ENCODE peak calls at places on chromosomes 12 and 14, in six cellular contexts. One of them, this sample, is unnamed.

GRCh38 chr14:101582294-101582693 is 21.0 kb downstream of the DIO3 start:
- DNase-seq in AG10803: no peak
- DNase-seq in IMR-90: no peak
- DNase-seq in AG04450: no peak
- DNase-seq in fibroblast of pulmonary artery: no peak
- DNase-seq in lower leg skin: no peak
- DNase-seq in this sample: no peak

GRCh38 chr14:38391334-38391733 is 135.4 kb upstream of the CLEC14A start:
- DNase-seq in AG10803: peak; percentile 39
- DNase-seq in IMR-90: peak; percentile 59
- DNase-seq in AG04450: no peak
- DNase-seq in fibroblast of pulmonary artery: peak; percentile 76
- DNase-seq in lower leg skin: no peak
- DNase-seq in this sample: peak; percentile 56

GRCh38 chr14:72519543-72519942 is 374.4 kb downstream of the DPF3 start:
- DNase-seq in AG10803: no peak
- DNase-seq in IMR-90: no peak
- DNase-seq in AG04450: no peak
- DNase-seq in fibroblast of pulmonary artery: no peak
- DNase-seq in lower leg skin: no peak
- DNase-seq in this sample: no peak

GRCh38 chr12:7642876-7643309 is 22.8 kb downstream of the APOBEC1 start:
- DNase-seq in AG10803: no peak
- DNase-seq in IMR-90: no peak
- DNase-seq in AG04450: no peak
- DNase-seq in fibroblast of pulmonary artery: peak; percentile 21
- DNase-seq in lower leg skin: no peak
- DNase-seq in this sample: peak; percentile 50

GRCh38 chr12:102023343-102023930 is 38.4 kb downstream of the WASHC3 start:
- DNase-seq in AG10803: peak; percentile 74
- DNase-seq in IMR-90: peak; percentile 86
- DNase-seq in AG04450: peak; percentile 2
- DNase-seq in fibroblast of pulmonary artery: peak; percentile 52
- DNase-seq in lower leg skin: no peak
- DNase-seq in this sample: no peak

GRCh38 chr12:124369901-124370378 is 75.0 kb downstream of the RFLNA start:
- DNase-seq in AG10803: no peak
- DNase-seq in IMR-90: no peak
- DNase-seq in AG04450: no peak
- DNase-seq in fibroblast of pulmonary artery: no peak
- DNase-seq in lower leg skin: no peak
- DNase-seq in this sample: no peak

GRCh38 chr14:92600318-92601053 is 86.9 kb downstream of the RIN3 start:
- DNase-seq in AG10803: peak; percentile 83
- DNase-seq in IMR-90: peak; percentile 87
- DNase-seq in AG04450: no peak
- DNase-seq in fibroblast of pulmonary artery: peak; percentile 80
- DNase-seq in lower leg skin: no peak
- DNase-seq in this sample: peak; percentile 83

GRCh38 chr14:54174437-54174836 is 217.8 kb upstream of the BMP4 start:
- DNase-seq in AG10803: no peak
- DNase-seq in IMR-90: no peak
- DNase-seq in AG04450: no peak
- DNase-seq in fibroblast of pulmonary artery: no peak
- DNase-seq in lower leg skin: no peak
- DNase-seq in this sample: no peak

GRCh38 chr14:64610049-64610746 is 60.4 kb downstream of the PPP1R36 start:
- DNase-seq in AG10803: no peak
- DNase-seq in IMR-90: no peak
- DNase-seq in AG04450: no peak
- DNase-seq in fibroblast of pulmonary artery: no peak
- DNase-seq in lower leg skin: no peak
- DNase-seq in this sample: no peak

GRCh38 chr12:40099423-40099853 is 6.4 kb downstream of the SLC2A13 start:
- DNase-seq in AG10803: no peak
- DNase-seq in IMR-90: no peak
- DNase-seq in AG04450: no peak
- DNase-seq in fibroblast of pulmonary artery: peak; percentile 8
- DNase-seq in lower leg skin: no peak
- DNase-seq in this sample: no peak

GRCh38 chr14:34041220-34041619 is 90.3 kb upstream of the EGLN3 start:
- DNase-seq in AG10803: no peak
- DNase-seq in IMR-90: no peak
- DNase-seq in AG04450: no peak
- DNase-seq in fibroblast of pulmonary artery: no peak
- DNase-seq in lower leg skin: no peak
- DNase-seq in this sample: no peak

GRCh38 chr14:93122820-93123219 is 7.1 kb upstream of the ITPK1 start:
- DNase-seq in AG10803: no peak
- DNase-seq in IMR-90: no peak
- DNase-seq in AG04450: no peak
- DNase-seq in fibroblast of pulmonary artery: no peak
- DNase-seq in lower leg skin: no peak
- DNase-seq in this sample: no peak

GRCh38 chr12:20455001-20455706 is 86.8 kb downstream of the PDE3A start:
- DNase-seq in AG10803: peak; percentile 12
- DNase-seq in IMR-90: no peak
- DNase-seq in AG04450: no peak
- DNase-seq in fibroblast of pulmonary artery: no peak
- DNase-seq in lower leg skin: no peak
- DNase-seq in this sample: peak; percentile 12

GRCh38 chr12:109586385-109587296 is 13.0 kb downstream of the MVK start:
- DNase-seq in AG10803: no peak
- DNase-seq in IMR-90: no peak
- DNase-seq in AG04450: no peak
- DNase-seq in fibroblast of pulmonary artery: no peak
- DNase-seq in lower leg skin: no peak
- DNase-seq in this sample: no peak

GRCh38 chr14:64801800-64802199 is 77.9 kb downstream of the SPTB start:
- DNase-seq in AG10803: no peak
- DNase-seq in IMR-90: peak; percentile 17
- DNase-seq in AG04450: no peak
- DNase-seq in fibroblast of pulmonary artery: peak; percentile 17
- DNase-seq in lower leg skin: no peak
- DNase-seq in this sample: no peak

GRCh38 chr12:32877670-32878459 is 18.7 kb downstream of the PKP2 start:
- DNase-seq in AG10803: peak; percentile 5
- DNase-seq in IMR-90: no peak
- DNase-seq in AG04450: no peak
- DNase-seq in fibroblast of pulmonary artery: peak; percentile 57
- DNase-seq in lower leg skin: peak; percentile 72
- DNase-seq in this sample: no peak

GRCh38 chr14:61213116-61213720 is 67.9 kb downstream of the TMEM30B start:
- DNase-seq in AG10803: peak; percentile 83
- DNase-seq in IMR-90: peak; percentile 49
- DNase-seq in AG04450: no peak
- DNase-seq in fibroblast of pulmonary artery: peak; percentile 26
- DNase-seq in lower leg skin: no peak
- DNase-seq in this sample: peak; percentile 85

GRCh38 chr14:22002860-22003284 is 329.3 kb upstream of the OR4E1 start:
- DNase-seq in AG10803: no peak
- DNase-seq in IMR-90: no peak
- DNase-seq in AG04450: no peak
- DNase-seq in fibroblast of pulmonary artery: no peak
- DNase-seq in lower leg skin: no peak
- DNase-seq in this sample: no peak

GRCh38 chr12:52832960-52833905 is 878 bp downstream of the KRT79 start:
- DNase-seq in AG10803: no peak
- DNase-seq in IMR-90: no peak
- DNase-seq in AG04450: no peak
- DNase-seq in fibroblast of pulmonary artery: no peak
- DNase-seq in lower leg skin: no peak
- DNase-seq in this sample: no peak

GRCh38 chr12:104057771-104058197 is 6.5 kb upstream of the HCFC2 start:
- DNase-seq in AG10803: no peak
- DNase-seq in IMR-90: peak; percentile 37
- DNase-seq in AG04450: no peak
- DNase-seq in fibroblast of pulmonary artery: peak; percentile 51
- DNase-seq in lower leg skin: no peak
- DNase-seq in this sample: no peak

GRCh38 chr14:98189521-98189920 is 1082.5 kb downstream of the BCL11B start:
- DNase-seq in AG10803: no peak
- DNase-seq in IMR-90: no peak
- DNase-seq in AG04450: no peak
- DNase-seq in fibroblast of pulmonary artery: no peak
- DNase-seq in lower leg skin: no peak
- DNase-seq in this sample: no peak

GRCh38 chr12:106709068-106709511 is 65.4 kb upstream of the RIC8B start:
- DNase-seq in AG10803: no peak
- DNase-seq in IMR-90: no peak
- DNase-seq in AG04450: no peak
- DNase-seq in fibroblast of pulmonary artery: no peak
- DNase-seq in lower leg skin: no peak
- DNase-seq in this sample: no peak

GRCh38 chr12:58537278-58537677 is 383.0 kb downstream of the LRIG3 start:
- DNase-seq in AG10803: peak; percentile 96
- DNase-seq in IMR-90: peak; percentile 82
- DNase-seq in AG04450: peak; percentile 76
- DNase-seq in fibroblast of pulmonary artery: peak; percentile 70
- DNase-seq in lower leg skin: no peak
- DNase-seq in this sample: peak; percentile 96

GRCh38 chr14:74014299-74014698 is 4.8 kb downstream of the ENTPD5 start:
- DNase-seq in AG10803: no peak
- DNase-seq in IMR-90: no peak
- DNase-seq in AG04450: no peak
- DNase-seq in fibroblast of pulmonary artery: peak; percentile 8
- DNase-seq in lower leg skin: no peak
- DNase-seq in this sample: no peak

GRCh38 chr14:99094901-99095300 is 177.1 kb downstream of the BCL11B start:
- DNase-seq in AG10803: no peak
- DNase-seq in IMR-90: no peak
- DNase-seq in AG04450: no peak
- DNase-seq in fibroblast of pulmonary artery: no peak
- DNase-seq in lower leg skin: no peak
- DNase-seq in this sample: no peak

GRCh38 chr14:66992776-66993175 is 196.5 kb upstream of the GARIN2 start:
- DNase-seq in AG10803: no peak
- DNase-seq in IMR-90: no peak
- DNase-seq in AG04450: no peak
- DNase-seq in fibroblast of pulmonary artery: no peak
- DNase-seq in lower leg skin: no peak
- DNase-seq in this sample: no peak

DNA sequence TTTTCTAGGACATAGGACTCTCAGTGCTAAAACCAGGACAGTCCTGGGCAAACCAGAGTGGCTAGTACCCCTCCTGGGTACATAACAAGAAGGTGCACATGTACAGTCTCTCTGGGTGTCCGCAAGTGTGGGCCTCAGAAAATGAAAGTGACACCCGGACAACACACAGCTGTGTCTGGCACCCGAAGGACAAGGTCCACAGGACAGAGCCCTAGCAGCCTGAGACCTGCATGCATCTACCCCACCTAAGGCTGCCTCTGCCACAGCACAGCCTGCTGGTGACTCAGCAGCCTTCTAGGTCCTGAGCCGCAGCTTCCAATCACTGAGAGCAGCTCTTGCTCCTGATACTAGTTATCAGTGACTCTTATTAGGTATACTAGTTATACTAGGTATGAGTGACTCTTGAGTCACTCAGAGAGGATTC is 784.1 kb upstream of the TBX3 start:
- DNase-seq in AG10803: no peak
- DNase-seq in IMR-90: peak; percentile 47
- DNase-seq in AG04450: no peak
- DNase-seq in fibroblast of pulmonary artery: peak; percentile 54
- DNase-seq in lower leg skin: no peak
- DNase-seq in this sample: no peak
- TF ChIP-seq CTCF in AG10803: peak; percentile 27
- TF ChIP-seq CTCF in IMR-90: no peak
- TF ChIP-seq CTCF in AG04450: peak; percentile 59
- TF ChIP-seq CTCF in fibroblast of pulmonary artery: peak; percentile 52
- TF ChIP-seq CTCF in lower leg skin: no peak
- TF ChIP-seq CTCF in this sample: peak; percentile 14

GRCh38 chr14:76546426-76547221 is 170.7 kb downstream of the ESRRB start:
- DNase-seq in AG10803: no peak
- DNase-seq in IMR-90: no peak
- DNase-seq in AG04450: no peak
- DNase-seq in fibroblast of pulmonary artery: no peak
- DNase-seq in lower leg skin: no peak
- DNase-seq in this sample: no peak

GRCh38 chr14:76550534-76550933 is 174.6 kb downstream of the ESRRB start:
- DNase-seq in AG10803: no peak
- DNase-seq in IMR-90: no peak
- DNase-seq in AG04450: no peak
- DNase-seq in fibroblast of pulmonary artery: no peak
- DNase-seq in lower leg skin: no peak
- DNase-seq in this sample: no peak

GRCh38 chr14:76551906-76552305 is 176.0 kb downstream of the ESRRB start:
- DNase-seq in AG10803: no peak
- DNase-seq in IMR-90: no peak
- DNase-seq in AG04450: no peak
- DNase-seq in fibroblast of pulmonary artery: no peak
- DNase-seq in lower leg skin: no peak
- DNase-seq in this sample: no peak

GRCh38 chr14:76551116-76551515 is 175.2 kb downstream of the ESRRB start:
- DNase-seq in AG10803: no peak
- DNase-seq in IMR-90: no peak
- DNase-seq in AG04450: no peak
- DNase-seq in fibroblast of pulmonary artery: no peak
- DNase-seq in lower leg skin: no peak
- DNase-seq in this sample: no peak
- H3K4me3 ChIP-seq in AG10803: no peak overlapping the region
- H3K4me3 ChIP-seq in IMR-90: no peak overlapping the region
- H3K4me3 ChIP-seq in AG04450: no peak overlapping the region
- H3K4me3 ChIP-seq in fibroblast of pulmonary artery: no peak overlapping the region
- H3K4me3 ChIP-seq in lower leg skin: no peak overlapping the region
- H3K4me3 ChIP-seq in this sample: no peak overlapping the region

GRCh38 chr14:52015411-52016030 is 26.2 kb downstream of the RTRAF start:
- DNase-seq in AG10803: no peak
- DNase-seq in IMR-90: peak; percentile 17
- DNase-seq in AG04450: no peak
- DNase-seq in fibroblast of pulmonary artery: no peak
- DNase-seq in lower leg skin: no peak
- DNase-seq in this sample: no peak
- TF ChIP-seq CTCF in AG10803: peak; percentile 49
- TF ChIP-seq CTCF in IMR-90: peak; percentile 39
- TF ChIP-seq CTCF in AG04450: peak; percentile 48
- TF ChIP-seq CTCF in fibroblast of pulmonary artery: peak; percentile 57
- TF ChIP-seq CTCF in lower leg skin: no peak
- TF ChIP-seq CTCF in this sample: peak; percentile 41

GRCh38 chr14:104724981-104725771 is 1.1 kb downstream of the ADSS1 start:
- DNase-seq in AG10803: no peak
- DNase-seq in IMR-90: no peak
- DNase-seq in AG04450: no peak
- DNase-seq in fibroblast of pulmonary artery: peak; percentile 49
- DNase-seq in lower leg skin: no peak
- DNase-seq in this sample: peak; percentile 53

GRCh38 chr14:104724407-104724980 is 465 bp downstream of the ADSS1 start:
- DNase-seq in AG10803: no peak
- DNase-seq in IMR-90: no peak
- DNase-seq in AG04450: no peak
- DNase-seq in fibroblast of pulmonary artery: no peak
- DNase-seq in lower leg skin: no peak
- DNase-seq in this sample: no peak

GRCh38 chr14:104721704-104722431 is 2.2 kb upstream of the ADSS1 start:
- DNase-seq in AG10803: no peak
- DNase-seq in IMR-90: peak; percentile 34
- DNase-seq in AG04450: no peak
- DNase-seq in fibroblast of pulmonary artery: no peak
- DNase-seq in lower leg skin: no peak
- DNase-seq in this sample: no peak

GRCh38 chr14:104723651-104724406 is at the start of gene ADSS1:
- DNase-seq in AG10803: peak; percentile 35
- DNase-seq in IMR-90: no peak
- DNase-seq in AG04450: no peak
- DNase-seq in fibroblast of pulmonary artery: peak; percentile 32
- DNase-seq in lower leg skin: no peak
- DNase-seq in this sample: peak; percentile 66

GRCh38 chr14:104722938-104723650 is 935 bp upstream of the ADSS1 start:
- DNase-seq in AG10803: no peak
- DNase-seq in IMR-90: no peak
- DNase-seq in AG04450: no peak
- DNase-seq in fibroblast of pulmonary artery: no peak
- DNase-seq in lower leg skin: no peak
- DNase-seq in this sample: no peak
- H3K4me3 ChIP-seq in AG10803: no peak overlapping the region
- H3K4me3 ChIP-seq in IMR-90: no peak overlapping the region
- H3K4me3 ChIP-seq in AG04450: no peak overlapping the region
- H3K4me3 ChIP-seq in fibroblast of pulmonary artery: no peak overlapping the region
- H3K4me3 ChIP-seq in lower leg skin: no peak overlapping the region
- H3K4me3 ChIP-seq in this sample: no peak overlapping the region

This sample was measured in foreskin fibroblast.